ENCODE peak calls at places on chromosomes 7 and 10, in four cellular contexts. One of them, this sample, is unnamed.

GRCh38 chr7:131649003-131649541 is 92.6 kb upstream of the PODXL start:
- DNase-seq in cardiac muscle cell: peak
- DNase-seq in fibroblast of lung: no peak
- DNase-seq in right lobe of liver: no peak
- DNase-seq in this sample: no peak

GRCh38 chr7:16078076-16078952 is 343.0 kb downstream of the CRPPA start:
- DNase-seq in cardiac muscle cell: peak
- DNase-seq in fibroblast of lung: peak
- DNase-seq in right lobe of liver: no peak
- DNase-seq in this sample: no peak

GRCh38 chr10:4073912-4074311 is 288.9 kb upstream of the KLF6 start:
- DNase-seq in cardiac muscle cell: no peak
- DNase-seq in fibroblast of lung: peak
- DNase-seq in right lobe of liver: no peak
- DNase-seq in this sample: no peak

GRCh38 chr10:17256026-17256425 is 28.0 kb downstream of the VIM start:
- DNase-seq in cardiac muscle cell: no peak
- DNase-seq in fibroblast of lung: no peak
- DNase-seq in right lobe of liver: no peak
- DNase-seq in this sample: no peak

GRCh38 chr7:68224041-68224534 is 1227.5 kb downstream of the TYW1 start:
- DNase-seq in cardiac muscle cell: no peak
- DNase-seq in right lobe of liver: no peak
- DNase-seq in fibroblast of lung: no peak
- DNase-seq in this sample: no peak

GRCh38 chr10:18527692-18528091 is 123.7 kb downstream of the NSUN6 start:
- DNase-seq in fibroblast of lung: no peak
- DNase-seq in cardiac muscle cell: no peak
- DNase-seq in right lobe of liver: no peak
- DNase-seq in this sample: no peak

GRCh38 chr7:81159402-81159801 is 240.6 kb upstream of the SEMA3C start:
- DNase-seq in cardiac muscle cell: no peak
- DNase-seq in right lobe of liver: no peak
- DNase-seq in fibroblast of lung: no peak
- DNase-seq in this sample: no peak

GRCh38 chr7:99001482-99002145 is 123.3 kb downstream of the TRRAP start:
- DNase-seq in right lobe of liver: no peak
- DNase-seq in fibroblast of lung: no peak
- DNase-seq in cardiac muscle cell: no peak
- DNase-seq in this sample: no peak

GRCh38 chr10:93379366-93380042 is 102.6 kb downstream of the MYOF start:
- DNase-seq in right lobe of liver: no peak
- DNase-seq in cardiac muscle cell: no peak
- DNase-seq in fibroblast of lung: peak
- DNase-seq in this sample: no peak

GRCh38 chr7:151599401-151600227 is 79.9 kb upstream of the RHEB start:
- DNase-seq in right lobe of liver: no peak
- DNase-seq in cardiac muscle cell: no peak
- DNase-seq in fibroblast of lung: peak
- DNase-seq in this sample: no peak
- H3K4me3 ChIP-seq in right lobe of liver: no peak
- H3K4me3 ChIP-seq in cardiac muscle cell: no peak
- H3K4me3 ChIP-seq in fibroblast of lung: peak
- H3K4me3 ChIP-seq in this sample: no peak

GRCh38 chr7:144386741-144387140 is 16.8 kb downstream of the NOBOX start:
- DNase-seq in right lobe of liver: no peak
- DNase-seq in cardiac muscle cell: no peak
- DNase-seq in fibroblast of lung: peak
- DNase-seq in this sample: no peak

GRCh38 chr7:144388950-144389349 is 14.5 kb downstream of the NOBOX start:
- DNase-seq in cardiac muscle cell: no peak
- DNase-seq in right lobe of liver: no peak
- DNase-seq in fibroblast of lung: no peak
- DNase-seq in this sample: no peak

GRCh38 chr7:144391014-144391413 is 12.5 kb downstream of the NOBOX start:
- DNase-seq in cardiac muscle cell: no peak
- DNase-seq in fibroblast of lung: no peak
- DNase-seq in right lobe of liver: no peak
- DNase-seq in this sample: no peak

GRCh38 chr7:144390481-144390880 is 13.0 kb downstream of the NOBOX start:
- DNase-seq in right lobe of liver: no peak
- DNase-seq in fibroblast of lung: no peak
- DNase-seq in cardiac muscle cell: no peak
- DNase-seq in this sample: no peak

GRCh38 chr7:144391823-144392255 is 11.7 kb downstream of the NOBOX start:
- DNase-seq in cardiac muscle cell: peak
- DNase-seq in fibroblast of lung: peak
- DNase-seq in right lobe of liver: no peak
- DNase-seq in this sample: no peak
- H3K4me3 ChIP-seq in cardiac muscle cell: no peak
- H3K4me3 ChIP-seq in fibroblast of lung: peak
- H3K4me3 ChIP-seq in right lobe of liver: no peak
- H3K4me3 ChIP-seq in this sample: no peak

GRCh38 chr7:1055084-1055450 is 10.7 kb downstream of the GPR146 start:
- DNase-seq in cardiac muscle cell: no peak
- DNase-seq in right lobe of liver: peak
- DNase-seq in fibroblast of lung: peak
- DNase-seq in this sample: no peak
- H3K4me3 ChIP-seq in cardiac muscle cell: no peak
- H3K4me3 ChIP-seq in right lobe of liver: no peak
- H3K4me3 ChIP-seq in fibroblast of lung: no peak
- H3K4me3 ChIP-seq in this sample: no peak

GRCh38 chr7:101172854-101173751 is 7.0 kb downstream of the NAT16 start:
- DNase-seq in right lobe of liver: peak
- DNase-seq in cardiac muscle cell: no peak
- DNase-seq in fibroblast of lung: peak
- DNase-seq in this sample: peak
- H3K4me3 ChIP-seq in right lobe of liver: no peak
- H3K4me3 ChIP-seq in cardiac muscle cell: peak
- H3K4me3 ChIP-seq in fibroblast of lung: peak
- H3K4me3 ChIP-seq in this sample: no peak

DNA sequence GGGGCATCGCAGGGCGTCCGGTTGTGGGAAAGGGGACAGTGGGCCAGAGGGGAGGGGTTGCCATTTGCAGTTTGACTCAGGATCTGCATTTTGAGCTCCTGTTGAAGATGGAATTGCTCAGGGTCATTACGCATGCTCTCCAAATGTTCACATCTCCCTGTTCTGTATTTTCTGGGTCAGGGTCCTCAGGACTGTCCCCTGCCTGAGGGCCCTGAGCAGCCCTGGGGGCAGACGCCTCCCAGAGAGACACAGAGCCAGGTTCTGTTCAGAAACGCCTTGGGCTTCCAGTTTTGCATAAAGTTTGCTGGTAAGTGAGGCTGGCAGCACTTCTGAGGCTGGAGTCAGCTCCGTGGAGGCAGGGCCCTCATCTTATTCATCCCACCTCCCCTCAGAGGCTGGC is 34.1 kb upstream of the NUB1 start:
- DNase-seq in right lobe of liver: no peak
- DNase-seq in cardiac muscle cell: no peak
- DNase-seq in fibroblast of lung: no peak
- DNase-seq in this sample: no peak
- H3K4me3 ChIP-seq in right lobe of liver: no peak
- H3K4me3 ChIP-seq in cardiac muscle cell: no peak
- H3K4me3 ChIP-seq in fibroblast of lung: no peak
- H3K4me3 ChIP-seq in this sample: no peak

GRCh38 chr10:82037076-82037475 is 162.1 kb downstream of the NRG3 start:
- DNase-seq in right lobe of liver: no peak
- DNase-seq in cardiac muscle cell: no peak
- DNase-seq in fibroblast of lung: no peak
- DNase-seq in this sample: no peak

GRCh38 chr10:82038587-82038986 is 163.6 kb downstream of the NRG3 start:
- DNase-seq in fibroblast of lung: no peak
- DNase-seq in right lobe of liver: no peak
- DNase-seq in cardiac muscle cell: no peak
- DNase-seq in this sample: no peak

DNA sequence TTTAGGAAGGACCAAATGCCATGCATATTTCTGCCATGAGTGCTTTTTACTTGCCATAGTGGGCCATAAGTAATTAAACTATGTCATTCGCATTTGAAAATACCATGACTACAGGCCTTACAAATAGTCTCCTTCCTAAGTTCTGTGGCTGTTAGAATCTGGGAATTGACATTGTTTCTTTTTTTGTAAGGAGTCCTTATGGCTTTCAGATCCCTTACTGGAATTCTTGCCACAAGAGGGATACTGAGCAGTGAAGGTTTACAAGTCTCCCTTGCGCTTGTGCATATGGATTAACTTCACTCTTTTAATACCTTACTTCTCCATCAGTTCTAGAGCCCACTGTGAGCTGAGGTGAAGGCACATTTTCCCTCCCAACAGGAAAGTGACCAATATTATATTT is 166.0 kb downstream of the NRG3 start:
- DNase-seq in fibroblast of lung: no peak
- DNase-seq in cardiac muscle cell: no peak
- DNase-seq in right lobe of liver: no peak
- DNase-seq in this sample: no peak
- H3K4me3 ChIP-seq in fibroblast of lung: no peak
- H3K4me3 ChIP-seq in cardiac muscle cell: no peak
- H3K4me3 ChIP-seq in right lobe of liver: no peak
- H3K4me3 ChIP-seq in this sample: no peak

DNA sequence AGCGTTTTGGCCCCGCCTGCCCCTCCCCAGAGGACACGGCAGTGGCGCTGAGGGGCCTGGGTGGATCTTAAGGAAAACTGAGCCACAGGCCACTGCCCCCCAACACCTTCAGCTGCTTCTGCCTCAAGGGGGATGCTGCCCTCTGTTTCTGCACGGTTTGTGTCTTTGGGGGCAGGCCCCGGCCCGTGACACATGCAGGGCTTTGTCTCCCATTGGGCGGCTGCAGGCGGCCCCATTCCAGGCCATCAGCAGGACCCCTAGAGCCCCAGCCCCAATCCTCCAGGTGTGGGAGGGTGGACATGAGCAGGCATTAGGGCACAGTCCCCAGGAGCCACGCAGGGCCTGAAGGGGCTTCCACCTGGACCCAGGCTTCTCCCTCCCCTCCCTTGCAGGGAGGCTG is 25.3 kb upstream of the PPP2R2D start:
- DNase-seq in cardiac muscle cell: no peak
- DNase-seq in right lobe of liver: no peak
- DNase-seq in fibroblast of lung: no peak
- DNase-seq in this sample: no peak
- H3K4me3 ChIP-seq in cardiac muscle cell: no peak
- H3K4me3 ChIP-seq in right lobe of liver: no peak
- H3K4me3 ChIP-seq in fibroblast of lung: no peak
- H3K4me3 ChIP-seq in this sample: no peak

This sample was measured in GM06990.